ENCODE peak calls at places on chromosomes 16 and 17, in seven cellular contexts. One of them, this sample, is unnamed.

GRCh38 chr17:73500414-73500999 is 143.7 kb downstream of the SDK2 start:
- DNase-seq in WERI-Rb-1: no peak
- DNase-seq in IMR-90: no peak
- DNase-seq in AG04450: no peak
- DNase-seq in right atrium auricular region: no peak
- DNase-seq in neural progenitor cell: no peak
- DNase-seq in spleen: peak
- DNase-seq in this sample: no peak

GRCh38 chr17:58658804-58659713 is 32.8 kb downstream of the TEX14 start:
- DNase-seq in WERI-Rb-1: peak
- DNase-seq in IMR-90: peak
- DNase-seq in AG04450: peak
- DNase-seq in right atrium auricular region: peak
- DNase-seq in neural progenitor cell: peak
- DNase-seq in spleen: peak
- DNase-seq in this sample: peak

GRCh38 chr16:52721331-52721730 is 174.4 kb upstream of the TOX3 start:
- DNase-seq in WERI-Rb-1: no peak
- DNase-seq in IMR-90: no peak
- DNase-seq in AG04450: no peak
- DNase-seq in right atrium auricular region: no peak
- DNase-seq in neural progenitor cell: no peak
- DNase-seq in spleen: no peak
- DNase-seq in this sample: no peak

GRCh38 chr16:50960517-50961202 is 190.4 kb downstream of the SALL1 start:
- DNase-seq in WERI-Rb-1: no peak
- DNase-seq in IMR-90: no peak
- DNase-seq in AG04450: no peak
- DNase-seq in right atrium auricular region: no peak
- DNase-seq in neural progenitor cell: peak
- DNase-seq in spleen: no peak
- DNase-seq in this sample: no peak

GRCh38 chr17:2101448-2102257 is 46.8 kb downstream of the HIC1 start:
- DNase-seq in WERI-Rb-1: no peak
- DNase-seq in IMR-90: no peak
- DNase-seq in AG04450: no peak
- DNase-seq in right atrium auricular region: no peak
- DNase-seq in neural progenitor cell: no peak
- DNase-seq in spleen: no peak
- DNase-seq in this sample: no peak

GRCh38 chr17:7095642-7096041 is 15.6 kb upstream of the CLEC10A start:
- DNase-seq in WERI-Rb-1: no peak
- DNase-seq in IMR-90: no peak
- DNase-seq in AG04450: no peak
- DNase-seq in right atrium auricular region: no peak
- DNase-seq in neural progenitor cell: no peak
- DNase-seq in spleen: no peak
- DNase-seq in this sample: no peak

GRCh38 chr16:72137380-72138063 is 34.4 kb downstream of the PMFBP1 start:
- DNase-seq in WERI-Rb-1: no peak
- DNase-seq in IMR-90: no peak
- DNase-seq in AG04450: no peak
- DNase-seq in right atrium auricular region: no peak
- DNase-seq in neural progenitor cell: no peak
- DNase-seq in spleen: no peak
- DNase-seq in this sample: no peak

GRCh38 chr17:55134486-55135157 is 130.1 kb upstream of the HLF start:
- DNase-seq in WERI-Rb-1: no peak
- DNase-seq in IMR-90: peak
- DNase-seq in AG04450: no peak
- DNase-seq in right atrium auricular region: no peak
- DNase-seq in neural progenitor cell: no peak
- DNase-seq in spleen: no peak
- DNase-seq in this sample: no peak

GRCh38 chr17:39270923-39271322 is 45.2 kb upstream of the STAC2 start:
- DNase-seq in WERI-Rb-1: no peak
- DNase-seq in IMR-90: peak
- DNase-seq in AG04450: peak
- DNase-seq in right atrium auricular region: no peak
- DNase-seq in neural progenitor cell: no peak
- DNase-seq in spleen: no peak
- DNase-seq in this sample: no peak

GRCh38 chr16:58409316-58409973 is 17.2 kb downstream of the GINS3 start:
- DNase-seq in WERI-Rb-1: no peak
- DNase-seq in IMR-90: peak
- DNase-seq in AG04450: no peak
- DNase-seq in right atrium auricular region: no peak
- DNase-seq in neural progenitor cell: no peak
- DNase-seq in spleen: no peak
- DNase-seq in this sample: no peak

GRCh38 chr17:17456251-17456650 is 20.5 kb upstream of the MED9 start:
- DNase-seq in WERI-Rb-1: no peak
- DNase-seq in IMR-90: no peak
- DNase-seq in AG04450: no peak
- DNase-seq in right atrium auricular region: no peak
- DNase-seq in neural progenitor cell: no peak
- DNase-seq in spleen: no peak
- DNase-seq in this sample: no peak

GRCh38 chr16:65494080-65494479 is 372.2 kb upstream of the CDH11 start:
- DNase-seq in WERI-Rb-1: no peak
- DNase-seq in IMR-90: no peak
- DNase-seq in AG04450: no peak
- DNase-seq in right atrium auricular region: no peak
- DNase-seq in neural progenitor cell: no peak
- DNase-seq in spleen: no peak
- DNase-seq in this sample: no peak

GRCh38 chr17:13775450-13775849 is 173.7 kb upstream of the HS3ST3A1 start:
- DNase-seq in WERI-Rb-1: no peak
- DNase-seq in IMR-90: no peak
- DNase-seq in AG04450: no peak
- DNase-seq in right atrium auricular region: no peak
- DNase-seq in neural progenitor cell: no peak
- DNase-seq in spleen: no peak
- DNase-seq in this sample: no peak

DNA sequence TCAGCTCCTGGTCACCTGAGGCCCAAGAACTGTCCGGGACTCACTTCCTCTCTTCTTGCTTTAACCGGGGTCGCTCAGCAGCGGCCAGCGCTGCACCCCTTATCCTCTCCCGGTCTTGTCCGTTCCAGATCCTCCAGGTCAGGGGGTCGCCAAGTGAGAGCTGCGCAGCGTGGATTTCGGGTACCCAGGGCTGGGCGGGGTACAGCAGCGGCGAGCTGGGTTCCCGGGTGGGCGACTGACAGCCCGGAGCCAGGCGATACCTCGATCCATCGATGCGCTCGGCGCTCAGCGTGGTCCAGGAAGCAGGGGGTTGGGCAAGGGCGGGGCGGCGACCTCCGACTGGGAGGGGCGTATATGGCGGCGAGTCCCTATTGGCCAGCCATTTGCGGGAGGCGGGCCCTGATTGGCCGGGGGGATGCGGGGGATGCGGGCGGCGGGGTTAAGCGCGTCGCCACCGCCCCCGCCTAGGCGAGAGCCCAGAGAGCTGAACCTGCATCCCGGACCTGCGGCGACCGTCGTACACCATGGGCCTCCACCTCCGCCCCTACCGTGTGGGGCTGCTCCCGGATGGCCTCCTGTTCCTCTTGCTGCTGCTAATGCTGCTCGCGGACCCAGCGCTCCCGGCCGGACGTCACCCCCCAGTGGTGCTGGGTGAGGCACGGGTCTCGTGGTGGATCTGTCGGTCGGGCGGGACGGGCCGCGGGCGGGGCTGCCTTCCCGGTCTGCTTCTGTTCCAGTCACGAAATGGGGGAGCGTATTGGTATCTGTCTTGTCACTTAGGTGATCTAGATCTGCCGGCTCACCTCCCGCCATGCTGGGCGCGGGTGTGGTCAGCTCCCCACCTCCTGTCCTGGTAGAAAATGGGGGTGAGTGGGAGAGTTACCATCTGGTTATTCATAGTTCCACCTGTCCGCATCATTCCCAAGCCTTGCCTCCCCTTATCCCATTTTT is at the start of gene PLA2G15:
- DNase-seq in WERI-Rb-1: peak
- DNase-seq in IMR-90: peak
- DNase-seq in AG04450: peak
- DNase-seq in right atrium auricular region: peak
- DNase-seq in neural progenitor cell: peak
- DNase-seq in spleen: peak
- DNase-seq in this sample: peak
- H3K27ac ChIP-seq in WERI-Rb-1: peak
- H3K27ac ChIP-seq in IMR-90: peak
- H3K27ac ChIP-seq in AG04450: no peak
- H3K27ac ChIP-seq in right atrium auricular region: peak
- H3K27ac ChIP-seq in neural progenitor cell: no peak
- H3K27ac ChIP-seq in spleen: peak
- H3K27ac ChIP-seq in this sample: peak

GRCh38 chr17:20085283-20085875 is 76.2 kb downstream of the SPECC1 start:
- DNase-seq in WERI-Rb-1: no peak
- DNase-seq in IMR-90: no peak
- DNase-seq in AG04450: no peak
- DNase-seq in right atrium auricular region: peak
- DNase-seq in neural progenitor cell: peak
- DNase-seq in spleen: no peak
- DNase-seq in this sample: no peak

GRCh38 chr17:20083460-20083859 is 74.3 kb downstream of the SPECC1 start:
- DNase-seq in WERI-Rb-1: no peak
- DNase-seq in IMR-90: peak
- DNase-seq in AG04450: no peak
- DNase-seq in right atrium auricular region: no peak
- DNase-seq in neural progenitor cell: no peak
- DNase-seq in spleen: no peak
- DNase-seq in this sample: no peak

GRCh38 chr17:20084621-20085282 is 75.6 kb downstream of the SPECC1 start:
- DNase-seq in WERI-Rb-1: no peak
- DNase-seq in IMR-90: no peak
- DNase-seq in AG04450: no peak
- DNase-seq in right atrium auricular region: no peak
- DNase-seq in neural progenitor cell: no peak
- DNase-seq in spleen: no peak
- DNase-seq in this sample: peak

GRCh38 chr17:20087538-20088250 is 78.5 kb downstream of the SPECC1 start:
- DNase-seq in WERI-Rb-1: no peak
- DNase-seq in IMR-90: no peak
- DNase-seq in AG04450: no peak
- DNase-seq in right atrium auricular region: no peak
- DNase-seq in neural progenitor cell: no peak
- DNase-seq in spleen: no peak
- DNase-seq in this sample: no peak

DNA sequence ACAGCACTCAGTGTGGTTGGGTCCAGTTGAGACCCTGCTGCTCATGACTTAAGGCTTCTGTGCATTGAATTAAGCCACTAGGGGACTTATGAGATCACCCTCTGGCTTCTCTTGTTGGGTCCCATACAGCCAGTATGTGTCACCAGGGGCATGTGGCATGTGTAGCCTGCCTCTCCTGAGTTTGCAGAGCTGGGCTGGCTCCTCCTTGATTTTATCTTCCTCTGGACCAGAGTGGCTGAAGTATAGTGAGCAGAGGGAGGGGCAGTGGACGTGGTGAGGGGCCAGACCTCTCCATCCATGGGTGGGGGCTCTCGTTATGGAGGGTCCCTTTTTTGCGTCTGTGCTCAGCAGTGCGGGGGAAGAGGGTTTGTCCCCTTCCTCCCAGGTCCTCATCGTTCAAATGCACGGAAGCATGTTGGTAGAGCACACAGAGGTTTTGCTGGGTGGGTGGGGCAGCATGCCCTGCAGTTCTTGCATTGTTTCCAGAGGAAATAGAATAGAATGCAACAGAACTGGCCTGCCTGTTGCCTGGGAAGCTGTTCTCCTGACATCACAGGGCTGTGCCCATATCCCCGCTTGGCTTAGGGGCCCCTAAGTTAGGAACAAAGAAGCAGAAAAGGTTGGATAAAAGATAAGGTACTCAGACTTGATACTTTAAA is 77.4 kb downstream of the SPECC1 start:
- DNase-seq in WERI-Rb-1: no peak
- DNase-seq in IMR-90: no peak
- DNase-seq in AG04450: no peak
- DNase-seq in right atrium auricular region: peak
- DNase-seq in neural progenitor cell: no peak
- DNase-seq in spleen: no peak
- DNase-seq in this sample: no peak
- H3K27ac ChIP-seq in WERI-Rb-1: no peak
- H3K27ac ChIP-seq in IMR-90: no peak
- H3K27ac ChIP-seq in AG04450: no peak
- H3K27ac ChIP-seq in right atrium auricular region: peak
- H3K27ac ChIP-seq in neural progenitor cell: no peak
- H3K27ac ChIP-seq in spleen: no peak
- H3K27ac ChIP-seq in this sample: no peak

GRCh38 chr17:40514013-40514875 is 12.8 kb upstream of the TNS4 start:
- DNase-seq in WERI-Rb-1: no peak
- DNase-seq in IMR-90: no peak
- DNase-seq in AG04450: no peak
- DNase-seq in right atrium auricular region: no peak
- DNase-seq in neural progenitor cell: no peak
- DNase-seq in spleen: peak
- DNase-seq in this sample: no peak

GRCh38 chr17:40516581-40517285 is 15.3 kb upstream of the TNS4 start:
- DNase-seq in WERI-Rb-1: no peak
- DNase-seq in IMR-90: no peak
- DNase-seq in AG04450: no peak
- DNase-seq in right atrium auricular region: no peak
- DNase-seq in neural progenitor cell: no peak
- DNase-seq in spleen: peak
- DNase-seq in this sample: no peak

GRCh38 chr17:40517286-40517662 is 15.9 kb upstream of the TNS4 start:
- DNase-seq in WERI-Rb-1: no peak
- DNase-seq in IMR-90: no peak
- DNase-seq in AG04450: no peak
- DNase-seq in right atrium auricular region: no peak
- DNase-seq in neural progenitor cell: no peak
- DNase-seq in spleen: peak
- DNase-seq in this sample: no peak

GRCh38 chr17:40515491-40516041 is 14.1 kb upstream of the TNS4 start:
- DNase-seq in WERI-Rb-1: no peak
- DNase-seq in IMR-90: no peak
- DNase-seq in AG04450: no peak
- DNase-seq in right atrium auricular region: no peak
- DNase-seq in neural progenitor cell: no peak
- DNase-seq in spleen: peak
- DNase-seq in this sample: no peak

DNA sequence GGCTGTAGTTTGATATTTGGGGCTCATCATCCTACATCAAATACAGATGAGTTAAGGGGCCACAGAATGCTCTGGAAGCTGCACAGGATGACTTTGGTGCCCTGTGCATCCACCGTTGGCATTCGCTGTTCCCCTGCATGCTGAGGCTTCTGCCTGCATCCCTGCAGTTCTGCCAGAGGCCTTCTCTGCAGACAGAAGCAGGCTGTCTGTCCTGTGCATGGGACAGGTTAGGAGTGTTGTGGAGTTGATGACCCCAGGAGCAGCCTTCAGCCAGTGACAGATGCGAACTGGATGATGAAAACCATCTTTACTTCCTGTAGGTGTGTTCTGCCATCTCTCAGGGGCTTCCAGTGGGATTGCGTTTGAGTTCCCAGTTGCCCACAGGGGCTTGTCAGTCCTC is 13.6 kb upstream of the TNS4 start:
- DNase-seq in WERI-Rb-1: no peak
- DNase-seq in IMR-90: no peak
- DNase-seq in AG04450: no peak
- DNase-seq in right atrium auricular region: no peak
- DNase-seq in neural progenitor cell: no peak
- DNase-seq in spleen: peak
- DNase-seq in this sample: no peak
- H3K27ac ChIP-seq in WERI-Rb-1: no peak
- H3K27ac ChIP-seq in IMR-90: no peak
- H3K27ac ChIP-seq in AG04450: no peak
- H3K27ac ChIP-seq in right atrium auricular region: no peak
- H3K27ac ChIP-seq in neural progenitor cell: no peak
- H3K27ac ChIP-seq in spleen: no peak
- H3K27ac ChIP-seq in this sample: no peak

GRCh38 chr16:88477631-88478030 is 24.6 kb downstream of the ZFPM1 start:
- DNase-seq in WERI-Rb-1: no peak
- DNase-seq in IMR-90: no peak
- DNase-seq in AG04450: no peak
- DNase-seq in right atrium auricular region: no peak
- DNase-seq in neural progenitor cell: no peak
- DNase-seq in spleen: no peak
- DNase-seq in this sample: no peak
- H3K27ac ChIP-seq in WERI-Rb-1: no peak
- H3K27ac ChIP-seq in IMR-90: no peak
- H3K27ac ChIP-seq in AG04450: no peak
- H3K27ac ChIP-seq in right atrium auricular region: peak
- H3K27ac ChIP-seq in neural progenitor cell: no peak
- H3K27ac ChIP-seq in spleen: no peak
- H3K27ac ChIP-seq in this sample: no peak